ENCODE peak calls at places on chromosomes 3 and 15, in ten cellular contexts. A is stimulated activated CD8-positive, alpha-beta memory T cell treated with anti-CD3 and anti-CD28 coated beads, Interleukin-15, amount 100 ng/mL, for 4 hours; X is NCI-H1417; U is upper lobe of right lung; Q is foreskin fibroblast; G is AG09319; V is H7; Y is keratinocyte; O is cardiac muscle cell; E is body of pancreas. B is an unnamed sample.

GRCh38 chr15:29014493-29014892 is 128.7 kb downstream of the APBA2 start:
- DNase-seq in A (no peak), X (no peak), U (no peak), Q (no peak), G (no peak), V (no peak), Y (no peak), O (no peak), E (no peak), B (no peak)

GRCh38 chr3:117630885-117631284 is 921.3 kb downstream of the TUSC7 start:
- DNase-seq in A (no peak), X (no peak), U (no peak), Q (peak; percentile 42), G (no peak), V (no peak), Y (no peak), O (no peak), E (no peak), B (peak; percentile 35)

GRCh38 chr15:60740787-60741354 is 261.9 kb upstream of the ICE2 start:
- DNase-seq in A (no peak), X (no peak), U (no peak), Q (peak; percentile 28), G (no peak), V (no peak), Y (no peak), O (peak; percentile 67), E (no peak), B (peak; percentile 31)

GRCh38 chr15:51280838-51281237 is 57.6 kb downstream of the CYP19A1 start:
- DNase-seq in A (no peak), X (no peak), U (no peak), Q (no peak), G (no peak), V (no peak), Y (no peak), O (no peak), E (no peak), B (no peak)

GRCh38 chr15:95872366-95872771 is 458.1 kb upstream of the NR2F2 start:
- DNase-seq in A (no peak), X (no peak), U (no peak), Q (peak; percentile 77), G (no peak), V (no peak), Y (no peak), O (peak; percentile 64), E (no peak), B (peak; percentile 82)

GRCh38 chr15:69926011-69926410 is 171.7 kb downstream of the TLE3 start:
- DNase-seq in A (no peak), X (no peak), U (no peak), Q (no peak), G (no peak), V (no peak), Y (no peak), O (peak; percentile 51), E (no peak), B (no peak)

GRCh38 chr15:82646250-82647044 is 716 bp downstream of the CPEB1 start:
- DNase-seq in A (no peak), X (peak; percentile 91), U (no peak), Q (peak; percentile 10), G (no peak), V (peak; percentile 88), Y (no peak), O (no peak), E (peak; percentile 30), B (no peak)

GRCh38 chr3:187875868-187876267 is 130.6 kb upstream of the BCL6 start:
- DNase-seq in A (no peak), X (no peak), U (no peak), Q (no peak), G (no peak), V (no peak), Y (no peak), O (no peak), E (no peak), B (no peak)

GRCh38 chr3:142963266-142964149 is at the start of gene PAQR9:
- DNase-seq in A (no peak), X (peak; percentile 82), U (peak; percentile 60), Q (peak; percentile 46), G (no peak), V (peak; percentile 94), Y (no peak), O (peak; percentile 24), E (no peak), B (no peak)

GRCh38 chr3:150346956-150347863 is 60.9 kb upstream of the TSC22D2 start:
- DNase-seq in A (no peak), X (no peak), U (no peak), Q (peak; percentile 77), G (peak; percentile 44), V (no peak), Y (no peak), O (no peak), E (no peak), B (peak; percentile 27)

GRCh38 chr3:143016321-143016972 is 15.1 kb downstream of the U2SURP start:
- DNase-seq in A (no peak), X (no peak), U (no peak), Q (no peak), G (no peak), V (no peak), Y (no peak), O (peak; percentile 12), E (no peak), B (no peak)

GRCh38 chr15:51298656-51299055 is 39.7 kb downstream of the CYP19A1 start:
- DNase-seq in A (no peak), X (no peak), U (no peak), Q (no peak), G (no peak), V (no peak), Y (no peak), O (no peak), E (no peak), B (no peak)

GRCh38 chr3:55906896-55907295 is 419.8 kb upstream of the WNT5A start:
- DNase-seq in A (no peak), X (no peak), U (no peak), Q (no peak), G (no peak), V (no peak), Y (no peak), O (no peak), E (no peak), B (peak; percentile 12)

GRCh38 chr15:42057744-42058646 is 36.4 kb downstream of the PLA2G4D start:
- DNase-seq in A (no peak), X (no peak), U (no peak), Q (no peak), G (no peak), V (no peak), Y (peak; percentile 45), O (no peak), E (no peak), B (no peak)

GRCh38 chr3:106425021-106425420 is 556.2 kb upstream of the CBLB start:
- DNase-seq in A (no peak), X (no peak), U (no peak), Q (peak; percentile 61), G (peak; percentile 90), V (no peak), Y (no peak), O (peak; percentile 87), E (no peak), B (peak; percentile 81)

GRCh38 chr15:69808756-69809155 is 289.0 kb downstream of the TLE3 start:
- DNase-seq in A (no peak), X (no peak), U (no peak), Q (no peak), G (no peak), V (no peak), Y (no peak), O (peak; percentile 47), E (no peak), B (peak; percentile 48)

GRCh38 chr15:91050128-91050455 is 27.7 kb upstream of the VPS33B start:
- DNase-seq in A (no peak), X (no peak), U (no peak), Q (no peak), G (no peak), V (no peak), Y (no peak), O (no peak), E (no peak), B (no peak)